ENCODE peak calls at places on chromosomes 13 and 19, in seven cellular contexts. J is cardiac fibroblast; O is EH; R is MCF 10A; N is myocyte; S is activated effector memory CD4-positive, alpha-beta T cell treated with Interleukin-2 at 50 U/mL for 16 hours; U is stimulated activated CD4-positive, alpha-beta T cell treated with anti-CD3 and anti-CD28 coated beads, TNF-alpha, amount 100 ng/mL, for 1 hour. K is an unnamed sample.

GRCh38 chr13:97140611-97141010 is 81.5 kb upstream of the MBNL2 start:
- DNase-seq in U (no peak), J (peak; percentile 8), N (no peak), S (no peak), R (no peak), O (peak; percentile 50), K (no peak)

GRCh38 chr13:95251641-95252040 is 49.6 kb downstream of the ABCC4 start:
- DNase-seq in J (no peak), S (no peak), R (no peak), O (no peak), U (no peak), N (no peak), K (no peak)

GRCh38 chr13:78256479-78256878 is 337.8 kb upstream of the EDNRB start:
- DNase-seq in R (no peak), O (no peak), J (no peak), N (no peak), S (no peak), U (no peak), K (no peak)

GRCh38 chr19:50697414-50698124 is 22.0 kb downstream of the SHANK1 start:
- DNase-seq in U (no peak), S (no peak), O (no peak), N (no peak), R (no peak), J (no peak), K (no peak)

GRCh38 chr13:31913459-31913858 is 118.1 kb upstream of the FRY start:
- DNase-seq in O (peak; percentile 65), N (no peak), J (peak; percentile 33), U (no peak), S (no peak), R (peak; percentile 20), K (no peak)

GRCh38 chr13:47135800-47136658 is 239.2 kb upstream of the HTR2A start:
- DNase-seq in N (no peak), O (no peak), S (no peak), R (no peak), J (no peak), U (no peak), K (no peak)

GRCh38 chr13:90445179-90445578 is 902.3 kb upstream of the MIR17HG start:
- DNase-seq in S (no peak), R (peak; percentile 76), O (peak; percentile 96), U (no peak), N (peak; percentile 88), J (peak; percentile 96), K (no peak)

GRCh38 chr13:113919761-113920160 is 54.1 kb downstream of the C13orf46 start:
- DNase-seq in J (no peak), N (no peak), S (no peak), U (no peak), O (no peak), R (no peak), K (no peak)

GRCh38 chr19:35115538-35115951 is at the start of gene FXYD3:
- DNase-seq in J (no peak), S (no peak), O (no peak), U (no peak), N (no peak), R (peak; percentile 42), K (no peak)

GRCh38 chr19:51012661-51013190 is 6.8 kb downstream of the KLK10 start:
- DNase-seq in N (no peak), J (no peak), S (no peak), U (no peak), R (no peak), O (no peak), K (no peak)

GRCh38 chr19:58568731-58569130 is 4.4 kb downstream of the MZF1 start:
- DNase-seq in U (no peak), O (no peak), S (no peak), J (no peak), N (no peak), R (no peak), K (no peak)

GRCh38 chr13:78147905-78148304 is 229.3 kb upstream of the EDNRB start:
- DNase-seq in S (no peak), N (peak; percentile 40), J (peak; percentile 87), R (peak; percentile 51), U (no peak), O (peak; percentile 89), K (no peak)

GRCh38 chr13:28718186-28718537 is 608 bp downstream of the SLC46A3 start:
- DNase-seq in J (peak; percentile 76), N (no peak), O (peak; percentile 36), R (peak; percentile 80), S (no peak), U (no peak), K (no peak)

GRCh38 chr19:728011-728410 is 19.3 kb downstream of the PALM start:
- DNase-seq in U (no peak), R (no peak), N (no peak), J (peak; percentile 60), O (peak; percentile 30), S (no peak), K (no peak)

GRCh38 chr13:51619614-51620013 is 35.4 kb downstream of the WDFY2 start:
- DNase-seq in J (peak; percentile 83), U (no peak), S (no peak), N (peak; percentile 89), R (no peak), O (peak; percentile 87), K (no peak)

GRCh38 chr13:102399791-102400618 is 1.8 kb downstream of the FGF14 start:
- DNase-seq in O (no peak), J (no peak), U (no peak), N (no peak), R (no peak), S (no peak), K (no peak)

GRCh38 chr13:66879971-66880370 is 350.2 kb downstream of the PCDH9 start:
- DNase-seq in R (no peak), S (no peak), U (no peak), N (peak; percentile 35), J (no peak), O (no peak), K (no peak)

GRCh38 chr13:90105881-90106496 is 1241.5 kb upstream of the MIR17HG start:
- DNase-seq in J (peak; percentile 38), U (no peak), R (no peak), O (peak; percentile 32), N (peak; percentile 24), S (no peak), K (no peak)

GRCh38 chr19:55647732-55648656 is at the start of gene CCDC106:
- DNase-seq in O (peak; percentile 65), U (no peak), N (peak; percentile 83), J (peak; percentile 60), S (peak; percentile 35), R (no peak), K (no peak)

GRCh38 chr19:30249911-30250310 is 122.3 kb upstream of the ZNF536 start:
- DNase-seq in R (no peak), J (no peak), O (no peak), U (no peak), N (no peak), S (no peak), K (no peak)

GRCh38 chr13:90696656-90697055 is 650.8 kb upstream of the MIR17HG start:
- DNase-seq in S (no peak), J (peak; percentile 54), N (no peak), U (no peak), O (no peak), R (peak; percentile 41), K (no peak)

GRCh38 chr19:49489601-49490167 is 2.3 kb downstream of the RPL13A start:
- DNase-seq in O (no peak), U (no peak), R (no peak), N (no peak), J (no peak), S (no peak), K (no peak)

GRCh38 chr19:1473424-1473851 is 5.6 kb downstream of the C19orf25 start:
- DNase-seq in R (no peak), U (no peak), N (no peak), J (no peak), O (no peak), S (no peak), K (no peak)